ENCODE peak calls at places on chromosomes 7 and 10, in seven cellular contexts. X, P, R, Q, G, K and T are unnamed samples.

GRCh38 chr10:96967847-96968246 is 135.7 kb downstream of the LCOR start:
- DNase-seq in X (no peak), P (no peak), G (no peak), R (no peak), K (peak), Q (no peak), T (no peak)

GRCh38 chr10:129932996-129933395 is 31.1 kb downstream of the EBF3 start:
- DNase-seq in K (no peak), P (no peak), G (no peak), X (no peak), R (no peak), Q (peak), T (no peak)

GRCh38 chr10:36494386-36494785 is 631.0 kb upstream of the ANKRD30A start:
- DNase-seq in K (peak), R (peak), X (no peak), G (no peak), Q (no peak), P (no peak), T (no peak)

GRCh38 chr10:66239062-66239461 is 686.8 kb upstream of the LRRTM3 start:
- DNase-seq in G (no peak), P (no peak), Q (no peak), R (no peak), X (no peak), K (no peak), T (no peak)

GRCh38 chr7:16071246-16071857 is 350.0 kb downstream of the CRPPA start:
- DNase-seq in Q (no peak), K (peak), R (peak), X (no peak), P (no peak), G (no peak), T (peak)

GRCh38 chr7:133683182-133683454 is 430.2 kb downstream of the EXOC4 start:
- DNase-seq in R (no peak), P (no peak), Q (no peak), K (no peak), X (no peak), G (no peak), T (no peak)

GRCh38 chr7:10022957-10023356 is 950.7 kb upstream of the PHF14 start:
- DNase-seq in P (no peak), K (peak), G (no peak), R (peak), Q (no peak), X (peak), T (no peak)

GRCh38 chr10:14541379-14541778 is 210.7 kb upstream of the FRMD4A start:
- DNase-seq in G (no peak), R (no peak), Q (no peak), P (no peak), X (no peak), K (no peak), T (no peak)

GRCh38 chr10:88754272-88754671 is 5.5 kb upstream of the LIPN start:
- DNase-seq in G (no peak), X (no peak), Q (no peak), P (no peak), R (peak), K (peak), T (no peak)

DNA sequence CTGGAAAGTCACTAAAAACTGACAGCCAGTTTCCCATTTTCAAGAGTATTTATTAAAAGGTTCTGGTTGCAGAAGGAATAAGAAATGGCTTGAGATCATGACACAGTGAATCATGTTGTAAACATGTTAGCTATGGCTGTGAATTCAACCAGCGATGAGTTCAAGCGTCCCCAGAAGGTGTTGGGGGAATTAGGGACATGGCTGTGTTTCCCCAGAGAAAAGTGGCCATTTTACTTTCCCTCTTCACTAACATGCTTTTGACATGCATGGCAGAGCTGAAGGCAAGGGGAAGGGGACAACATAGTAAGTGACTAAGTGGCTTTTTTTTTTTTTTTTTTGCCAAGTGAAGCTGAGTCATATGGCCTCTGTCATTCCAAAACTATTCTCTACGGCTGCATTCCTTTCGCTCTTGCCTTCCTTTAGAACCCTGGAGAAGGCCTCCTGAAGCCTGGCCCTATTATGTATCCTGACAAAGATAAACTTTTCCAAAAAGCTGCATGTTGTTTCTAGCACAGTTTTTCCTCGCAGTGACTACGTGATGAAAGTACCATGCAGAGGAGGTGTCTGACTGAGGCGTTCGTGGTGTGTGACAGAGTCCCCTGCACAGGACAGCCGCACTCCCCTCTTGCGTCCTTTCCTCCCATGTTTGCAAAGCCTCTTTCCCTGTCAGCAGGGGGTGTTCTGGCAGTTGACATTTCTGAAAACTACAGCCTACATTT is 46.9 kb downstream of the EGFR start:
- DNase-seq in X (no peak), K (peak), Q (no peak), R (peak), G (no peak), P (no peak), T (no peak)
- TF ChIP-seq CTCF in X (no peak), K (no peak), Q (no peak), R (peak), G (peak), P (no peak), T (no peak)

GRCh38 chr7:121081327-121081936 is 92.9 kb downstream of the CPED1 start:
- DNase-seq in P (no peak), Q (no peak), K (peak), X (no peak), G (no peak), R (peak), T (no peak)
- TF ChIP-seq CTCF in P (peak), Q (peak), K (peak), X (peak), G (peak), R (peak), T (peak)

GRCh38 chr7:99622596-99622995 is 5.8 kb downstream of the ZSCAN25 start:
- DNase-seq in X (no peak), Q (no peak), K (no peak), G (peak), P (no peak), R (no peak), T (no peak)
- TF ChIP-seq CTCF in X (no peak), Q (no peak), K (no peak), G (no peak), P (no peak), R (no peak), T (no peak)

GRCh38 chr7:104252409-104253134 is 44.8 kb upstream of the ORC5 start:
- DNase-seq in X (no peak), Q (no peak), R (peak), K (no peak), G (no peak), P (no peak), T (no peak)
- TF ChIP-seq CTCF in X (no peak), Q (no peak), R (peak), K (no peak), G (peak), P (no peak), T (peak)

GRCh38 chr10:31353574-31353973 is 34.6 kb downstream of the ZEB1 start:
- DNase-seq in X (no peak), Q (no peak), K (peak), R (peak), G (no peak), P (no peak), T (peak)
- TF ChIP-seq CTCF in X (no peak), Q (no peak), K (no peak), R (no peak), G (no peak), P (no peak), T (peak)

GRCh38 chr10:44925224-44925623 is 14.1 kb downstream of the TMEM72 start:
- DNase-seq in P (no peak), X (peak), R (peak), K (no peak), Q (no peak), G (peak), T (no peak)
- TF ChIP-seq CTCF in P (no peak), X (peak), R (peak), K (peak), Q (no peak), G (peak), T (peak)

DNA sequence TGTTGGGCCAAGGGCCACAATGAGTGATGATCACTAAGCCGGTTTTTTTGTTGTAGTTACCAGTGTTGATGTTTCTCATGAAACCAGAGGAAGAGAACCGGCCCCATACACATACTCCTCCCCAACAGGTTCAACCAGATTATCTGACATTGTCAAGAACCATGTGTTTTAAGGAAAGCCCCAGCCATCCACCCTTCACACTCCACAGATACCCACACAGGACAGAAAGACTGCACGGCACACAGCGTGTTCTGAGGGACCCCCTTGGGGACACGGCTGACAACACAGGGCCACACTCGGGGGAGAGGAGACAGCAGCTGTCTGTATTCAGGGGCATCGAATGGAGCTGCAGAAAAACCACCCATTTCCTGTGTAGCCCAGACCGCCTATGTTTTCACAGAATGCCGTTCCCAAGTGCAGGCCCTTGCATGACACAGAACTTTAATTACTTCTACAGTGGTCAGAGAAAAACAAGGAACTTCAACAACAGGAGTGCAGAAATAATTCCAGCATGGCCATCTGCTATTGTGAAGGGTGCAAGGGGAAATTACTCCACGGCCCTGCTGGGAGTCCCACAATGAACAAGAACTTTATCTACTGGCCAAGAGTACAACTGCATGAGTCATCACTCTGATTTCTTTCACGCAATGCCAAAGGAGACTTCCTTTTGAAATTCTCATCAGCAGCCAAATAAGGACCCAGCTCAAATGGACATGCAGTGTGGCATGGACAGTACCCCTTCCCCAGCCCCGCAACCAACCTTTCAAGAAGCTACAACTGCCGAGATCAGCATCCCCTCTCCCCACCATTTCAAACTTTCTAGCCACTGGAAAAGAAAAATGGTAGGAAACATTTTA is 2.3 kb downstream of the KLF6 start:
- DNase-seq in X (no peak), P (peak), Q (peak), R (peak), G (no peak), K (peak), T (peak)
- TF ChIP-seq CTCF in X (no peak), P (peak), Q (no peak), R (no peak), G (no peak), K (no peak), T (no peak)

GRCh38 chr10:70743430-70743788 is 41.8 kb downstream of the TBATA start:
- DNase-seq in K (no peak), P (no peak), X (no peak), Q (peak), R (no peak), G (no peak), T (no peak)
- TF ChIP-seq CTCF in K (no peak), P (no peak), X (no peak), Q (no peak), R (no peak), G (no peak), T (no peak)

GRCh38 chr7:131107343-131108211 is 220.1 kb upstream of the MKLN1 start:
- DNase-seq in Q (peak), X (peak), G (peak), R (peak), P (peak), K (peak), T (peak)

GRCh38 chr7:131105294-131105802 is 222.3 kb upstream of the MKLN1 start:
- DNase-seq in X (peak), P (peak), G (no peak), K (peak), Q (no peak), R (no peak), T (no peak)

GRCh38 chr7:131104611-131105293 is 222.9 kb upstream of the MKLN1 start:
- DNase-seq in K (peak), Q (no peak), R (no peak), X (no peak), G (no peak), P (no peak), T (no peak)

GRCh38 chr7:131106681-131107342 is 220.9 kb upstream of the MKLN1 start:
- DNase-seq in G (no peak), X (peak), R (peak), Q (peak), P (peak), K (no peak), T (peak)

GRCh38 chr7:131105803-131106680 is 221.6 kb upstream of the MKLN1 start:
- DNase-seq in R (peak), X (peak), G (peak), P (peak), Q (peak), K (peak), T (peak)
- TF ChIP-seq CTCF in R (no peak), X (no peak), G (no peak), P (peak), Q (no peak), K (no peak), T (no peak)